ENCODE peak calls at places on chromosomes 12 and 14, in four cellular contexts. K is mesendoderm, O is H9, T is neuronal stem cell. V is an unnamed sample.

GRCh38 chr12:25436206-25436912 is 116.7 kb downstream of the LMNTD1 start:
- DNase-seq in T (peak), K (peak), O (peak), V (peak)

GRCh38 chr12:120903818-120904773 is at the start of gene SPPL3:
- DNase-seq in O (peak), T (peak), K (peak), V (peak)

GRCh38 chr12:51399893-51400292 is 8.7 kb upstream of the GALNT6 start:
- DNase-seq in O (peak), K (no peak), T (no peak), V (no peak)

GRCh38 chr12:111270128-111270651 is 98.7 kb downstream of the PHETA1 start:
- DNase-seq in T (no peak), O (no peak), K (no peak), V (no peak)

GRCh38 chr14:57574617-57575288 is 81.1 kb upstream of the CCDC198 start:
- DNase-seq in O (no peak), T (no peak), K (peak), V (no peak)

GRCh38 chr12:46841891-46842290 is 16.1 kb upstream of the SLC38A4 start:
- DNase-seq in T (no peak), O (no peak), K (no peak), V (no peak)

GRCh38 chr14:100610511-100611217 is 23.4 kb upstream of the BEGAIN start:
- DNase-seq in O (peak), K (no peak), T (no peak), V (no peak)

GRCh38 chr12:27061317-27061716 is 21.1 kb downstream of the C12orf71 start:
- DNase-seq in K (no peak), O (no peak), T (no peak), V (no peak)

GRCh38 chr14:92998957-92999356 is 76.0 kb downstream of the CHGA start:
- DNase-seq in T (no peak), O (no peak), K (no peak), V (no peak)

GRCh38 chr12:91988076-91988475 is 157.6 kb downstream of the BTG1 start:
- DNase-seq in K (no peak), O (no peak), T (no peak), V (no peak)

GRCh38 chr14:35159742-35160409 is 37.5 kb downstream of the PRORP start:
- DNase-seq in O (no peak), T (no peak), K (no peak), V (peak)

GRCh38 chr12:91695964-91696363 is 449.7 kb downstream of the BTG1 start:
- DNase-seq in T (no peak), O (no peak), K (no peak), V (no peak)

GRCh38 chr12:114248527-114248926 is 157.4 kb downstream of the TBX5 start:
- DNase-seq in K (no peak), O (no peak), T (no peak), V (peak)

GRCh38 chr12:9098463-9099026 is 17.2 kb downstream of the A2M start:
- DNase-seq in O (no peak), T (no peak), K (no peak), V (no peak)

GRCh38 chr12:104736307-104736706 is 221.8 kb downstream of the SLC41A2 start:
- DNase-seq in T (no peak), K (no peak), O (no peak), V (no peak)

GRCh38 chr14:99169776-99170356 is 102.1 kb downstream of the BCL11B start:
- DNase-seq in K (peak), T (no peak), O (peak), V (no peak)

GRCh38 chr12:110543252-110543959 is 39.7 kb downstream of the PPTC7 start:
- DNase-seq in O (no peak), K (no peak), T (no peak), V (no peak)

GRCh38 chr14:56885795-56886194 is 75.5 kb upstream of the OTX2 start:
- DNase-seq in K (peak), O (no peak), T (no peak), V (no peak)

GRCh38 chr14:98634043-98634820 is 637.8 kb downstream of the BCL11B start:
- DNase-seq in T (no peak), O (no peak), K (no peak), V (no peak)

GRCh38 chr12:26120561-26121274 is 4.1 kb downstream of the BHLHE41 start:
- DNase-seq in T (no peak), K (no peak), O (no peak), V (no peak)

GRCh38 chr14:78848234-78848820 is 678.2 kb downstream of the NRXN3 start:
- DNase-seq in T (peak), O (peak), K (peak), V (peak)

GRCh38 chr14:102043251-102044025 is 43.4 kb downstream of the HSP90AA1 start:
- DNase-seq in O (no peak), T (no peak), K (no peak), V (no peak)

GRCh38 chr14:97025722-97026121 is 228.5 kb downstream of the VRK1 start:
- DNase-seq in O (peak), K (no peak), T (no peak), V (no peak)

GRCh38 chr14:97027256-97027999 is 230.2 kb downstream of the VRK1 start:
- DNase-seq in T (peak), O (peak), K (no peak), V (no peak)

GRCh38 chr14:97021571-97022171 is 224.5 kb downstream of the VRK1 start:
- DNase-seq in T (no peak), O (peak), K (peak), V (no peak)

GRCh38 chr14:97022741-97023140 is 225.6 kb downstream of the VRK1 start:
- DNase-seq in K (no peak), O (peak), T (no peak), V (no peak)

GRCh38 chr14:97024300-97024699 is 227.1 kb downstream of the VRK1 start:
- DNase-seq in K (no peak), O (no peak), T (no peak), V (no peak)
- H3K23ac ChIP-seq in K (no peak), O (no peak), T (no peak), V (no peak)

GRCh38 chr12:45638386-45638785 is 91.1 kb upstream of the ARID2 start:
- DNase-seq in K (no peak), T (no peak), O (no peak), V (no peak)
- H3K23ac ChIP-seq in K (no peak), T (no peak), O (no peak), V (no peak)

DNA sequence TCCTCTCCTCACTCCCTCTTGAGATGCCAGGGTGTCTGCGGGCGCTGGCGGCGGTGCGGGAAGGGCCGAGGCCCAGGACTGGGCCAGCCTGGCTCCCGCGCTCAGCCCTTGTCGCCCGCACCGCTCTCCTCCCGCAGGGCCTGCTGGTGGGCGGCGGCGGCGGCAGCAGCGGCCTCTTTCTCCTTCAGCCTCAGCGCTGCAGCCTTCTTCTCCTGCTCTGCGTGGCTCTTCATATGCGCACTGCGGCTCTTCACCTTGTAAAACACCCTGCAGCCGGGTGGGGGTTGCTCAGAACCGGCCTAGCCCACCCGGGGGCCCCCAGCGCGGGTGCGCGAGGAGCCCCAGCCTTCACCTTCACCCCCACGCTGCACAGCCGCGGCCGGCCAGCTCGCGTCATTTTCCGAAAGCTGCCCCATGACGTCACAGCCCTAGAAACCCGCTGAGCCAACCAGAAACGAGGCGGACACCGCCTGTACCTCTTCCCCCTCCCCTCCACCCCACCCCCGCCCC is 4.6 kb upstream of the PNMA1 start:
- DNase-seq in O (peak), T (peak), K (peak), V (no peak)
- H3K23ac ChIP-seq in O (no peak), T (no peak), K (peak), V (no peak)

GRCh38 chr12:74242088-74242487 is 295.5 kb upstream of the ATXN7L3B start:
- DNase-seq in T (no peak), K (no peak), O (no peak), V (no peak)
- H3K23ac ChIP-seq in T (no peak), K (no peak), O (no peak), V (no peak)

DNA sequence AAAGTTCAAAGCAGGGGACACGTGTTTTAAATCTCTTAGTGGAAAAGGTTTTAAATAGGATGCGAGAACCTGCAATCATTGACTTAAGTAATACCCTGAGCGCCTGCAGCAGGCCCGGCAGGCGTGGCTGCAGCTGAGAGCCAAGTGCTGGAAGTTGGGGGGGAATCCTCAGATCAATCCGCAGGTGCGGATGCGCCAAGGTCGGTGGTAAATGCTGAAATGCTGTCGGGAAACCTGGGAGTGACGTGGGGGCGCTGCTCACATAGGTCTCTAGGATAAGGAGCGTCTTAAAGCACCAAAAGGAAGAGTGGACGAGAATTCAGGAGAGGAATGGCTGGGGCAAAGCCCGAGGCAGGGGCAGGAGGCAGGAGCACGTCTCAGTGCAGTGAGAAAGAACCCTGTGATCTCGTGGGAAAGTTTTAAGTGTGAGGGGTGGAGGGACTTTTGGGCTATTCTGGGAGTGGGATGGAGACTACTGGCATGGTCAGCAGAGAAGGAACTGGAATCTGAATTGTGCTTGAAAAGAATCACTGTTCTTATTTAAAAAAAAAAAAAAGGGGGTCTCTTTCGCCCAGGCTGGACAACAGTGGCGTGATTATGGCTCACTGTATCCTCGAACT is 883 bp upstream of the CDCA4 start:
- DNase-seq in O (peak), K (peak), T (no peak), V (peak)
- H3K23ac ChIP-seq in O (no peak), K (no peak), T (no peak), V (no peak)

GRCh38 chr12:65899289-65899688 is 75.0 kb downstream of the HMGA2 start:
- DNase-seq in O (no peak), T (no peak), K (no peak), V (peak)
- H3K23ac ChIP-seq in O (no peak), T (no peak), K (no peak), V (no peak)

GRCh38 chr12:124410354-124411175 is 115.7 kb downstream of the RFLNA start:
- DNase-seq in T (no peak), K (peak), O (no peak), V (no peak)

GRCh38 chr12:124413401-124413800 is 118.5 kb downstream of the RFLNA start:
- DNase-seq in T (no peak), K (no peak), O (no peak), V (no peak)

GRCh38 chr12:124412646-124413015 is 117.7 kb downstream of the RFLNA start:
- DNase-seq in O (no peak), K (no peak), T (no peak), V (no peak)

GRCh38 chr12:124411953-124412645 is 117.2 kb downstream of the RFLNA start:
- DNase-seq in K (no peak), O (no peak), T (no peak), V (no peak)

DNA sequence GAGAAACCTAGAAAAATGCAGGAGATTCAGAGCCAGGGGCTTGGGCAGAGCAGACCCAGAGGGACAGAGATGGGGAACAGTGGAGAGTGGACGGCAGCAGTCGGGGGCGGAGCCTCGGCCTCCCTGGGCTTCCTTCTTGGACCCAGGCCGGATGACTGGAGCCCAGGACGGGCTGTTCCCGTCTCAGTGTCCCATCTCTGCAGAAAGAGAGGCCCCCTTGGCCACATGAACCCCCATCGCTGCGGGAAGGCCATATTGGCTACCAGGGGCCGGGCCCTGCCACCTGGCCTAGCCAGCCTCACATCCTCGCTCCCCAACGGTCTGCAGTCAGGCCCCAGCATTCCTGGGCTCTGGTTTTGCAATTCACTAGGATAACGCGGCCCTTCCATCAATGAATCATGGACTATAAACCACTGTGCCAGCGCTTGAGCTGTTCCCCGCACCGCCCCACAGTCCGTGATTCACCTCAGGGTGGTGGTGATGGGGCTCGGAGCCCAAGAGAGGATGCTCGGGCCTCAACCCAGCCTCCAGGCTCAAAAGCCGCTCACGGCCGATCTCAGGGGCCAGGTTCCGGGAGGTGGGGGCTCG is 116.5 kb downstream of the RFLNA start:
- DNase-seq in T (no peak), K (no peak), O (no peak), V (no peak)
- H3K23ac ChIP-seq in T (peak), K (peak), O (no peak), V (no peak)